ENCODE peak calls at places on chromosomes 3 and 15, in ten cellular contexts. T, W, A, H, U, P, G, R, O and N are unnamed samples.

GRCh38 chr3:152225176-152225575 is 43.6 kb upstream of the MBNL1 start:
- DNase-seq in T (no peak), W (no peak), A (no peak), H (no peak), U (no peak), P (no peak), G (no peak), R (no peak), O (no peak), N (no peak)

GRCh38 chr15:58433597-58434333 is 2.0 kb downstream of the LIPC start:
- DNase-seq in T (no peak), W (no peak), A (no peak), H (no peak), U (no peak), P (no peak), G (no peak), R (no peak), O (no peak), N (no peak)

GRCh38 chr3:172213168-172213567 is 173.8 kb downstream of the FNDC3B start:
- DNase-seq in T (no peak), W (no peak), A (no peak), H (no peak), U (no peak), P (no peak), G (no peak), R (no peak), O (no peak), N (no peak)

GRCh38 chr15:75019916-75020315 is 3.5 kb upstream of the PPCDC start:
- DNase-seq in T (peak), W (no peak), A (no peak), H (no peak), U (no peak), P (no peak), G (no peak), R (no peak), O (no peak), N (no peak)

GRCh38 chr15:64247535-64247905 is 84.7 kb upstream of the PPIB start:
- DNase-seq in T (no peak), W (no peak), A (no peak), H (no peak), U (no peak), P (no peak), G (no peak), R (no peak), O (no peak), N (no peak)

GRCh38 chr15:96230557-96231181 is 99.8 kb upstream of the NR2F2 start:
- DNase-seq in T (no peak), W (no peak), A (no peak), H (no peak), U (no peak), P (no peak), G (no peak), R (no peak), O (no peak), N (no peak)

GRCh38 chr3:174295336-174295735 is 563.8 kb upstream of the NAALADL2 start:
- DNase-seq in T (no peak), W (no peak), A (no peak), H (no peak), U (no peak), P (no peak), G (no peak), R (no peak), O (no peak), N (no peak)

GRCh38 chr3:11230125-11230524 is 42.1 kb upstream of the ATG7 start:
- DNase-seq in T (no peak), W (no peak), A (no peak), H (no peak), U (no peak), P (no peak), G (no peak), R (no peak), O (no peak), N (no peak)

GRCh38 chr15:38389924-38390542 is 63.9 kb upstream of the FAM98B start:
- DNase-seq in T (no peak), W (peak), A (peak), H (peak), U (no peak), P (peak), G (peak), R (no peak), O (peak), N (peak)